ENCODE peak calls at places on chromosomes 6 and 20, in seven cellular contexts. Q, G, J, X, O, E and P are unnamed samples.

GRCh38 chr6:108027054-108027453 is 47.5 kb downstream of the OSTM1 start:
- DNase-seq in Q (no peak), G (no peak), J (no peak), X (peak; percentile 2), O (no peak), E (no peak), P (no peak)

GRCh38 chr6:104995989-104996617 is 39.2 kb downstream of the LIN28B start:
- DNase-seq in Q (no peak), G (no peak), J (peak; percentile 72), X (peak; percentile 49), O (no peak), E (no peak), P (no peak)

GRCh38 chr6:169685860-169686259 is 16.0 kb downstream of the WDR27 start:
- DNase-seq in Q (no peak), G (no peak), J (no peak), X (no peak), O (no peak), E (no peak), P (no peak)

GRCh38 chr6:111812080-111813038 is 60.9 kb downstream of the FYN start:
- DNase-seq in Q (no peak), G (no peak), J (peak; percentile 49), X (no peak), O (no peak), E (no peak), P (no peak)

GRCh38 chr6:24936641-24937317 is 1.0 kb upstream of the RIPOR2 start:
- DNase-seq in Q (no peak), G (no peak), J (no peak), X (peak; percentile 79), O (no peak), E (peak; percentile 73), P (no peak)

GRCh38 chr6:37168163-37168758 is 1.7 kb upstream of the PIM1 start:
- DNase-seq in Q (no peak), G (no peak), J (no peak), X (no peak), O (no peak), E (no peak), P (no peak)

GRCh38 chr20:57622579-57623381 is 2.6 kb upstream of the ZBP1 start:
- DNase-seq in Q (peak; percentile 34), G (peak; percentile 62), J (no peak), X (peak; percentile 75), O (peak; percentile 85), E (peak; percentile 73), P (peak; percentile 15)

GRCh38 chr6:134764741-134765140 is 185.2 kb downstream of the ALDH8A1 start:
- DNase-seq in Q (no peak), G (no peak), J (no peak), X (no peak), O (no peak), E (no peak), P (no peak)

GRCh38 chr6:36751091-36751490 is 53.5 kb downstream of the RAB44 start:
- DNase-seq in Q (no peak), G (no peak), J (no peak), X (no peak), O (no peak), E (no peak), P (no peak)

GRCh38 chr20:22918286-22918983 is 116.7 kb upstream of the SSTR4 start:
- DNase-seq in Q (no peak), G (no peak), J (no peak), X (no peak), O (no peak), E (no peak), P (no peak)

GRCh38 chr20:884983-885952 is 30.9 kb downstream of the ANGPT4 start:
- DNase-seq in Q (no peak), G (no peak), J (peak; percentile 12), X (no peak), O (peak; percentile 90), E (no peak), P (peak; percentile 79)

GRCh38 chr6:40112350-40112749 is 178.1 kb upstream of the MOCS1 start:
- DNase-seq in Q (no peak), G (no peak), J (no peak), X (peak; percentile 1), O (no peak), E (no peak), P (no peak)

GRCh38 chr6:33740204-33740608 is 6.5 kb downstream of the IP6K3 start:
- DNase-seq in Q (no peak), G (no peak), J (no peak), X (peak; percentile 78), O (no peak), E (no peak), P (no peak)

GRCh38 chr6:14964901-14965300 is 281.0 kb upstream of the JARID2 start:
- DNase-seq in Q (no peak), G (no peak), J (no peak), X (no peak), O (no peak), E (no peak), P (no peak)

GRCh38 chr20:47243003-47243402 is 113.5 kb downstream of the ZMYND8 start:
- DNase-seq in Q (no peak), G (no peak), J (no peak), X (no peak), O (no peak), E (no peak), P (no peak)

GRCh38 chr20:10094566-10095173 is 59.9 kb downstream of the ANKEF1 start:
- DNase-seq in Q (no peak), G (no peak), J (no peak), X (no peak), O (no peak), E (no peak), P (no peak)

GRCh38 chr6:446418-447366 is 55.1 kb downstream of the IRF4 start:
- DNase-seq in Q (no peak), G (no peak), J (no peak), X (no peak), O (no peak), E (peak; percentile 97), P (no peak)

GRCh38 chr6:45689926-45690615 is 312.3 kb upstream of the SUPT3H start:
- DNase-seq in Q (no peak), G (no peak), J (no peak), X (no peak), O (no peak), E (no peak), P (no peak)

GRCh38 chr6:2141644-2142290 is 103.6 kb downstream of the GMDS start:
- DNase-seq in Q (no peak), G (no peak), J (no peak), X (no peak), O (no peak), E (no peak), P (no peak)

GRCh38 chr20:4275689-4276088 is 260.3 kb upstream of the RNF24 start:
- DNase-seq in Q (no peak), G (no peak), J (no peak), X (no peak), O (no peak), E (no peak), P (no peak)

GRCh38 chr6:105320766-105321165 is 82.1 kb downstream of the PREP start:
- DNase-seq in Q (no peak), G (no peak), J (no peak), X (no peak), O (no peak), E (no peak), P (no peak)

GRCh38 chr6:75952132-75952531 is 120.3 kb downstream of the IMPG1 start:
- DNase-seq in Q (no peak), G (no peak), J (no peak), X (no peak), O (no peak), E (no peak), P (no peak)

GRCh38 chr20:63214514-63214913 is 1.4 kb downstream of the YTHDF1 start:
- DNase-seq in Q (no peak), G (no peak), J (no peak), X (no peak), O (no peak), E (no peak), P (no peak)

GRCh38 chr6:32947552-32948465 is 5.1 kb downstream of the HLA-DMA start:
- DNase-seq in Q (peak; percentile 42), G (no peak), J (no peak), X (peak; percentile 69), O (peak; percentile 63), E (peak; percentile 41), P (no peak)